ENCODE peak calls at places on chromosomes 3 and 15, in four cellular contexts. D, U, C and Y are unnamed samples.

GRCh38 chr3:23079976-23080375 is 123.2 kb upstream of the UBE2E2 start:
- DNase-seq in D (peak; percentile 61), U (peak; percentile 17), C (no peak), Y (no peak)

GRCh38 chr3:114928989-114929620 is 218.0 kb downstream of the ZBTB20 start:
- DNase-seq in D (peak; percentile 1), U (no peak), C (no peak), Y (no peak)

GRCh38 chr3:160330690-160331089 is 68.3 kb downstream of the IFT80 start:
- DNase-seq in D (no peak), U (no peak), C (no peak), Y (no peak)

GRCh38 chr15:88717342-88718017 is 78.7 kb downstream of the ISG20 start:
- DNase-seq in D (no peak), U (no peak), C (no peak), Y (no peak)

GRCh38 chr15:74200871-74201419 is 1.6 kb downstream of the STRA6 start:
- DNase-seq in D (peak; percentile 99), U (no peak), C (no peak), Y (peak; percentile 89)

GRCh38 chr3:69052567-69052898 is 400 bp upstream of the TMF1 start:
- DNase-seq in D (no peak), U (no peak), C (no peak), Y (no peak)

GRCh38 chr3:196288141-196288460 is 575 bp upstream of the PCYT1A start:
- DNase-seq in D (peak; percentile 61), U (no peak), C (no peak), Y (peak; percentile 67)

GRCh38 chr3:192445768-192446644 is 281.3 kb downstream of the FGF12 start:
- DNase-seq in D (peak; percentile 18), U (no peak), C (no peak), Y (no peak)

GRCh38 chr15:40044717-40045571 is 6.0 kb upstream of the SRP14 start:
- DNase-seq in D (peak; percentile 84), U (peak; percentile 88), C (peak; percentile 86), Y (peak; percentile 82)

GRCh38 chr3:184466413-184466960 is 86.6 kb downstream of the CHRD start:
- DNase-seq in D (no peak), U (no peak), C (peak; percentile 31), Y (peak; percentile 65)

GRCh38 chr3:107899996-107900651 is 190.7 kb downstream of the CD47 start:
- DNase-seq in D (no peak), U (no peak), C (no peak), Y (no peak)

GRCh38 chr3:175763948-175764347 is 904.8 kb downstream of the NAALADL2 start:
- DNase-seq in D (no peak), U (no peak), C (no peak), Y (no peak)

GRCh38 chr3:72529084-72529483 is 319.2 kb downstream of the SHQ1 start:
- DNase-seq in D (no peak), U (no peak), C (no peak), Y (no peak)

GRCh38 chr3:148829926-148830325 is 2.3 kb downstream of the CPB1 start:
- DNase-seq in D (no peak), U (no peak), C (no peak), Y (no peak)

GRCh38 chr3:173932624-173933023 is 535.1 kb downstream of the NLGN1 start:
- DNase-seq in D (no peak), U (no peak), C (no peak), Y (peak; percentile 39)

GRCh38 chr3:187227658-187228258 is 30.5 kb downstream of the RTP1 start:
- DNase-seq in D (no peak), U (no peak), C (no peak), Y (peak; percentile 84)

GRCh38 chr15:31379577-31379976 is 52.9 kb downstream of the KLF13 start:
- DNase-seq in D (no peak), U (no peak), C (no peak), Y (no peak)